ENCODE peak calls at places on chromosomes 3 and 15, in seven cellular contexts. One of them, this sample, is unnamed.
A peak's percentile ranks its signal among the peaks of the same experiment; 100 is the strongest.

GRCh38 chr3:194450341-194450740 is 36.5 kb downstream of the ATP13A3 start:
- DNase-seq in cardiac muscle cell: no peak
- DNase-seq in lower lobe of right lung: no peak
- DNase-seq in kidney: no peak
- DNase-seq in IMR-90: no peak
- DNase-seq in tibial artery: no peak
- DNase-seq in GM23338: no peak
- DNase-seq in this sample: no peak

GRCh38 chr3:191627064-191627463 is 166.1 kb downstream of the PYDC2 start:
- DNase-seq in cardiac muscle cell: no peak
- DNase-seq in tibial artery: no peak
- DNase-seq in lower lobe of right lung: no peak
- DNase-seq in kidney: no peak
- DNase-seq in GM23338: peak; percentile 22
- DNase-seq in IMR-90: no peak
- DNase-seq in this sample: no peak

GRCh38 chr3:178966299-178967183 is 105.1 kb downstream of the ZMAT3 start:
- DNase-seq in lower lobe of right lung: no peak
- DNase-seq in tibial artery: no peak
- DNase-seq in IMR-90: peak; percentile 37
- DNase-seq in GM23338: peak; percentile 37
- DNase-seq in kidney: no peak
- DNase-seq in cardiac muscle cell: peak; percentile 57
- DNase-seq in this sample: no peak

GRCh38 chr3:178856804-178857203 is 214.8 kb downstream of the ZMAT3 start:
- DNase-seq in tibial artery: no peak
- DNase-seq in GM23338: no peak
- DNase-seq in lower lobe of right lung: no peak
- DNase-seq in cardiac muscle cell: no peak
- DNase-seq in IMR-90: no peak
- DNase-seq in kidney: no peak
- DNase-seq in this sample: peak; percentile 16

GRCh38 chr3:157493627-157494550 is 9.3 kb downstream of the VEPH1 start:
- DNase-seq in GM23338: peak; percentile 69
- DNase-seq in cardiac muscle cell: peak; percentile 83
- DNase-seq in lower lobe of right lung: no peak
- DNase-seq in tibial artery: no peak
- DNase-seq in IMR-90: peak; percentile 71
- DNase-seq in kidney: no peak
- DNase-seq in this sample: peak; percentile 45

GRCh38 chr15:40454904-40455391 is 14.2 kb downstream of the BAHD1 start:
- DNase-seq in kidney: no peak
- DNase-seq in cardiac muscle cell: peak; percentile 42
- DNase-seq in lower lobe of right lung: no peak
- DNase-seq in IMR-90: peak; percentile 54
- DNase-seq in GM23338: no peak
- DNase-seq in tibial artery: no peak
- DNase-seq in this sample: peak; percentile 62

GRCh38 chr3:9135930-9136525 is 113.4 kb downstream of the SRGAP3 start:
- DNase-seq in kidney: peak; percentile 81
- DNase-seq in cardiac muscle cell: no peak
- DNase-seq in GM23338: peak; percentile 80
- DNase-seq in lower lobe of right lung: no peak
- DNase-seq in tibial artery: no peak
- DNase-seq in IMR-90: no peak
- DNase-seq in this sample: no peak

GRCh38 chr3:117063910-117064309 is 354.3 kb downstream of the TUSC7 start:
- DNase-seq in kidney: no peak
- DNase-seq in tibial artery: no peak
- DNase-seq in GM23338: no peak
- DNase-seq in lower lobe of right lung: no peak
- DNase-seq in cardiac muscle cell: peak; percentile 4
- DNase-seq in IMR-90: peak; percentile 70
- DNase-seq in this sample: no peak

GRCh38 chr3:38040400-38040799 is 1.4 kb downstream of the DLEC1 start:
- DNase-seq in GM23338: no peak
- DNase-seq in lower lobe of right lung: no peak
- DNase-seq in cardiac muscle cell: no peak
- DNase-seq in tibial artery: no peak
- DNase-seq in kidney: no peak
- DNase-seq in IMR-90: no peak
- DNase-seq in this sample: no peak

GRCh38 chr3:184687363-184688049 is 24.4 kb downstream of the MAGEF1 start:
- DNase-seq in tibial artery: peak; percentile 68
- DNase-seq in cardiac muscle cell: no peak
- DNase-seq in IMR-90: no peak
- DNase-seq in kidney: no peak
- DNase-seq in GM23338: no peak
- DNase-seq in lower lobe of right lung: no peak
- DNase-seq in this sample: no peak

DNA sequence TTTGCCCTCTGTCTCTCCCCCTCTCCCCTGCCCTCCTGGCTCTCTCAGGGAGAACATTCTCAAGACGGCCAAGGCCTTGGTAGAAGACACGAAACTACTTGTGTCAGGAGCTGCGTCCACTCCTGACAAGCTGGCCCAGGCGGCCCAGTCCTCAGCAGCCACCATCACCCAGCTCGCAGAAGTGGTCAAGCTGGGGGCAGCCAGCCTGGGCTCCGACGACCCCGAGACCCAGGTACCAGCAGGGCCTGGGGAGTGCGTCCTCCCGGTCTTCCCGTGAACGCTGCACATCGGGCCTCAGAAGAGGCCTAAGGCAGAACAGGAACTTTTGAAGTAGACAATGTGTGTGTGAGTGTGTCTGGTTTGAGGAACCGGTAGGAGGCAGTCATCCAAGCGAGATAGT is 245.4 kb upstream of the TPM1 start:
- DNase-seq in GM23338: no peak
- DNase-seq in cardiac muscle cell: no peak
- DNase-seq in IMR-90: no peak
- DNase-seq in tibial artery: no peak
- DNase-seq in lower lobe of right lung: no peak
- DNase-seq in kidney: peak; percentile 28
- DNase-seq in this sample: no peak
- TF ChIP-seq CTCF in GM23338: no peak
- TF ChIP-seq CTCF in cardiac muscle cell: no peak
- TF ChIP-seq CTCF in IMR-90: no peak
- TF ChIP-seq CTCF in tibial artery: no peak
- TF ChIP-seq CTCF in lower lobe of right lung: no peak
- TF ChIP-seq CTCF in kidney: no peak
- TF ChIP-seq CTCF in this sample: no peak

GRCh38 chr15:99177679-99178078 is 71.7 kb downstream of the TTC23 start:
- DNase-seq in cardiac muscle cell: no peak
- DNase-seq in lower lobe of right lung: no peak
- DNase-seq in tibial artery: no peak
- DNase-seq in IMR-90: no peak
- DNase-seq in kidney: no peak
- DNase-seq in GM23338: no peak
- DNase-seq in this sample: no peak
- H3K4me1 ChIP-seq in cardiac muscle cell: peaks cover 48% of the 10 kb centered on the region
- H3K4me1 ChIP-seq in lower lobe of right lung: peaks cover 26% of the 10 kb centered on the region
- H3K4me1 ChIP-seq in tibial artery: peaks cover 31% of the 10 kb centered on the region
- H3K4me1 ChIP-seq in IMR-90: peaks cover 9% of the 10 kb centered on the region
- H3K4me1 ChIP-seq in kidney: no peaks in the 10 kb centered on the region
- H3K4me1 ChIP-seq in GM23338: peaks cover 6% of the 10 kb centered on the region
- H3K4me1 ChIP-seq in this sample: no peaks in the 10 kb centered on the region

DNA sequence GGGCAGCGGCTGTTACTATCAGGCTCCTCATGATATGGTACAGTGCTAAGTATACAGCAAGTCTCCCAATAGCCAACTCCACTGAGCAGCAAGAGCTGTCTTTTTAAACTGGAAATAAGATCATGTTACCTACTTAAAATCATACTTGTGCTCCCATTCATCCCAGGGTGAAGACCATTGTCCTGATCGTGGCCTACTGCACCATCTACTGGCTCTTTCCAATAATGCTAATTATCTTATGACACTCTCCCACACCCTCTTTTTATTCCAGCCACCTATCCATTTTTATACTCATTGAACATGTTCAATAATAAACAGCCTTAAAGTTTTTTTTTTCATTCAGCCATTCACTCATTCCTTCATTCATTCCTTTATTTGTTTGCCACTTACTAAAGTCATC is 117.7 kb downstream of the GBE1 start:
- DNase-seq in IMR-90: peak; percentile 45
- DNase-seq in lower lobe of right lung: no peak
- DNase-seq in tibial artery: no peak
- DNase-seq in cardiac muscle cell: peak; percentile 60
- DNase-seq in GM23338: peak; percentile 53
- DNase-seq in kidney: no peak
- DNase-seq in this sample: peak; percentile 25
- TF ChIP-seq CTCF in IMR-90: peak; percentile 47
- TF ChIP-seq CTCF in lower lobe of right lung: peak; percentile 28
- TF ChIP-seq CTCF in tibial artery: peak; percentile 14
- TF ChIP-seq CTCF in cardiac muscle cell: peak; percentile 38
- TF ChIP-seq CTCF in GM23338: peak; percentile 57
- TF ChIP-seq CTCF in kidney: peak; percentile 9
- TF ChIP-seq CTCF in this sample: peak; percentile 65

DNA sequence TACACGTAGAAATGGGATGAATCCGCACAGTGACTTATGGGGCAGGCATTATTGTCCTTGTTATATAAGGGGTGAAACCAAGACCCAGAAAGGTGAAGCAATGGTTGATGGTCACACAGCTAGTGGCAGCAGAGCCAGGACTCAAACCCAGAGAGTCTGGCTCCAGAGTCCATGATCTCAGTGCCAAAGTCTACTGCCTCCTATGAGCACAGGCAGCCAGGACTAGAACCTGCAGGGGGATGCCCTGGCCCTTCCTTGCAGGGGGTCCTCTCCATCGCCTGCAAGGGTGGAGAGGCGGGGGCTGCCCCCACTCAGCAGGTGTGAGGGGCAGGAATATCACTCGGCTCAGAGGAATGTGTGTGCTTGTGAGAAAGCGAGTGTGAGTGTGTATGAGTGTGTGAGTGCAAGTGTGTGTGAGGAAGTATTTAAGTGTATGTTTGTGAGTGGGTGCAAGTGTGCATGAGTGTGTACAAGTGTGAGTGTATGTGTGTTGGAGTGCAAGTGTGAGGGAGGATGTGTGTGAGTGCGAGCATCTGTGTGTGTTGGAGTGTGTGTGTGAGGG is 44.7 kb downstream of the UMPS start:
- DNase-seq in lower lobe of right lung: no peak
- DNase-seq in cardiac muscle cell: no peak
- DNase-seq in GM23338: no peak
- DNase-seq in kidney: no peak
- DNase-seq in IMR-90: no peak
- DNase-seq in tibial artery: no peak
- DNase-seq in this sample: no peak
- H3K4me1 ChIP-seq in lower lobe of right lung: peaks cover 54% of the 10 kb centered on the region
- H3K4me1 ChIP-seq in cardiac muscle cell: peaks cover 31% of the 10 kb centered on the region
- H3K4me1 ChIP-seq in GM23338: peaks cover 23% of the 10 kb centered on the region
- H3K4me1 ChIP-seq in kidney: peaks cover 42% of the 10 kb centered on the region
- H3K4me1 ChIP-seq in IMR-90: peaks cover 26% of the 10 kb centered on the region
- H3K4me1 ChIP-seq in tibial artery: peaks cover 79% of the 10 kb centered on the region
- H3K4me1 ChIP-seq in this sample: peaks cover 4% of the 10 kb centered on the region

GRCh38 chr3:120072867-120073525 is 21.3 kb downstream of the GSK3B start:
- DNase-seq in lower lobe of right lung: no peak
- DNase-seq in GM23338: peak; percentile 35
- DNase-seq in IMR-90: no peak
- DNase-seq in kidney: no peak
- DNase-seq in cardiac muscle cell: no peak
- DNase-seq in tibial artery: no peak
- DNase-seq in this sample: no peak
- TF ChIP-seq CTCF in lower lobe of right lung: no peak
- TF ChIP-seq CTCF in GM23338: peak; percentile 29
- TF ChIP-seq CTCF in IMR-90: no peak
- TF ChIP-seq CTCF in kidney: no peak
- TF ChIP-seq CTCF in cardiac muscle cell: no peak
- TF ChIP-seq CTCF in tibial artery: no peak
- TF ChIP-seq CTCF in this sample: peak; percentile 44

DNA sequence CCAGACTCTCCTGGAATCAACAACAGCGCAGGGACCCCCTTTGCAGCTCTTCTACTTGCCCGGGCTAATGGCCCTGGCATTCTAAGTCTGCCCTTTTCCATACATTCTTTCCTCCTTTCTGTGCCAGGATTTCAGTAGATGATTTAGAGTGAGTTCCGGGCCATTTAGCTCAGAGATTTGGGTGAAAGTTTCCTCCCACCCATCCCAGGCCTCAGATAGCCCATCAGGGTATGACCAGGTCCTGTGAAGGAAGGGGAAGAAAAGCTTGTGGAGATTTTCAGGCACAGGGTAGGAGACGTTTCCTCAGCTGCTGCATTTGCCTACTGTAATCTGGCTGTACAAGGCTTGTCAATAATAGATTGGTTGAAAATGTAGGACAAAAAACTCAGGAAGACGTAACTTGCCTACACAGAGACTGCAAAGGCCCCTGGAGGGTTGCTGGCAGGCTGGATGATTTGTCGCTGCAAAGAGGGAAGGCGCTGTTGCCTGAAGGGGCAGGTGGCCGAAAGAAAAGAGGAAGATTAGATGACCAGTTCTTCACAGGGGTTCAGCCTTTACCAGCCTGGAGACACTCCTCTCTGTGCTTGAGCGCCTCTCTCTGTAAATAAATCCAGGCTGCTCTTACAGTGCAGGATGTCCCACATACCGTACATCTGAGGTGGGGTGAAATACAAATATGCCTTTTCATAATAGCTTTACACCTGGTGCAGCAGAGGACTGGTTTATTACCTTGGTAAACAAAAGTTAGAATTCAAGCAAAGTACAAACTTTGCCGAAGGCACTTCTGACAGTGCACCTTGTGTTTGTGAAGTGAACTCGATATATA is 63.4 kb upstream of the BCL6 start:
- DNase-seq in cardiac muscle cell: no peak
- DNase-seq in kidney: no peak
- DNase-seq in tibial artery: no peak
- DNase-seq in IMR-90: no peak
- DNase-seq in lower lobe of right lung: no peak
- DNase-seq in GM23338: peak; percentile 33
- DNase-seq in this sample: peak; percentile 88
- H3K4me1 ChIP-seq in cardiac muscle cell: no peaks in the 10 kb centered on the region
- H3K4me1 ChIP-seq in kidney: peaks cover 6% of the 10 kb centered on the region
- H3K4me1 ChIP-seq in tibial artery: peaks cover 14% of the 10 kb centered on the region
- H3K4me1 ChIP-seq in IMR-90: peaks cover 5% of the 10 kb centered on the region
- H3K4me1 ChIP-seq in lower lobe of right lung: peaks cover 15% of the 10 kb centered on the region
- H3K4me1 ChIP-seq in GM23338: peaks cover 18% of the 10 kb centered on the region
- H3K4me1 ChIP-seq in this sample: peaks cover 57% of the 10 kb centered on the region

This sample was measured in foreskin keratinocyte.